ENCODE peak calls at places on chromosome 10, in eight cellular contexts. One of them, this sample, is unnamed.

GRCh38 chr10:96693431-96693830 is 26.9 kb downstream of the PIK3AP1 start:
- DNase-seq in RWPE2: no peak
- DNase-seq in transverse colon: no peak
- DNase-seq in hepatocyte: no peak
- DNase-seq in GM23248: no peak
- DNase-seq in sigmoid colon: no peak
- DNase-seq in Peyer's patch: no peak
- DNase-seq in breast epithelium: no peak
- DNase-seq in this sample: no peak

GRCh38 chr10:118594392-118595063 is 920 bp downstream of the PRLHR start:
- DNase-seq in RWPE2: no peak
- DNase-seq in breast epithelium: no peak
- DNase-seq in Peyer's patch: no peak
- DNase-seq in hepatocyte: peak; percentile 81
- DNase-seq in transverse colon: no peak
- DNase-seq in GM23248: peak; percentile 57
- DNase-seq in sigmoid colon: no peak
- DNase-seq in this sample: no peak

GRCh38 chr10:71272122-71272771 is 46.8 kb upstream of the SLC29A3 start:
- DNase-seq in Peyer's patch: no peak
- DNase-seq in RWPE2: no peak
- DNase-seq in hepatocyte: no peak
- DNase-seq in sigmoid colon: no peak
- DNase-seq in GM23248: peak; percentile 81
- DNase-seq in transverse colon: no peak
- DNase-seq in breast epithelium: no peak
- DNase-seq in this sample: no peak

GRCh38 chr10:124618674-124619073 is 125.5 kb downstream of the FAM53B start:
- DNase-seq in sigmoid colon: no peak
- DNase-seq in GM23248: no peak
- DNase-seq in breast epithelium: no peak
- DNase-seq in hepatocyte: no peak
- DNase-seq in transverse colon: no peak
- DNase-seq in Peyer's patch: no peak
- DNase-seq in RWPE2: no peak
- DNase-seq in this sample: no peak

GRCh38 chr10:117663750-117664149 is 121.2 kb downstream of the EMX2 start:
- DNase-seq in hepatocyte: peak; percentile 81
- DNase-seq in transverse colon: no peak
- DNase-seq in GM23248: peak; percentile 97
- DNase-seq in Peyer's patch: no peak
- DNase-seq in RWPE2: no peak
- DNase-seq in sigmoid colon: no peak
- DNase-seq in breast epithelium: no peak
- DNase-seq in this sample: no peak

GRCh38 chr10:122678266-122678665 is 21.4 kb downstream of the C10orf120 start:
- DNase-seq in transverse colon: no peak
- DNase-seq in GM23248: no peak
- DNase-seq in RWPE2: no peak
- DNase-seq in Peyer's patch: no peak
- DNase-seq in sigmoid colon: no peak
- DNase-seq in hepatocyte: no peak
- DNase-seq in breast epithelium: no peak
- DNase-seq in this sample: no peak

GRCh38 chr10:110679633-110680472 is 35.7 kb downstream of the RBM20 start:
- DNase-seq in hepatocyte: no peak
- DNase-seq in GM23248: no peak
- DNase-seq in Peyer's patch: no peak
- DNase-seq in transverse colon: no peak
- DNase-seq in sigmoid colon: no peak
- DNase-seq in breast epithelium: no peak
- DNase-seq in RWPE2: no peak
- DNase-seq in this sample: peak; percentile 34

GRCh38 chr10:34854147-34854601 is 39.1 kb upstream of the PARD3 start:
- DNase-seq in transverse colon: no peak
- DNase-seq in Peyer's patch: no peak
- DNase-seq in breast epithelium: no peak
- DNase-seq in hepatocyte: peak; percentile 19
- DNase-seq in sigmoid colon: peak; percentile 62
- DNase-seq in GM23248: peak; percentile 70
- DNase-seq in RWPE2: no peak
- DNase-seq in this sample: no peak

GRCh38 chr10:3774018-3774813 is 10.8 kb downstream of the KLF6 start:
- DNase-seq in GM23248: peak; percentile 67
- DNase-seq in RWPE2: no peak
- DNase-seq in hepatocyte: peak; percentile 56
- DNase-seq in sigmoid colon: no peak
- DNase-seq in Peyer's patch: peak; percentile 50
- DNase-seq in transverse colon: no peak
- DNase-seq in breast epithelium: no peak
- DNase-seq in this sample: no peak

GRCh38 chr10:126259883-126260282 is 128.4 kb downstream of the ADAM12 start:
- DNase-seq in transverse colon: no peak
- DNase-seq in GM23248: no peak
- DNase-seq in breast epithelium: no peak
- DNase-seq in sigmoid colon: no peak
- DNase-seq in RWPE2: no peak
- DNase-seq in hepatocyte: no peak
- DNase-seq in Peyer's patch: no peak
- DNase-seq in this sample: no peak

GRCh38 chr10:48274636-48275035 is at the start of gene FRMPD2:
- DNase-seq in RWPE2: no peak
- DNase-seq in hepatocyte: no peak
- DNase-seq in breast epithelium: no peak
- DNase-seq in sigmoid colon: no peak
- DNase-seq in Peyer's patch: no peak
- DNase-seq in transverse colon: no peak
- DNase-seq in GM23248: no peak
- DNase-seq in this sample: no peak

GRCh38 chr10:124657806-124658205 is 86.4 kb downstream of the FAM53B start:
- DNase-seq in hepatocyte: no peak
- DNase-seq in RWPE2: no peak
- DNase-seq in GM23248: peak; percentile 23
- DNase-seq in Peyer's patch: peak; percentile 68
- DNase-seq in breast epithelium: no peak
- DNase-seq in transverse colon: no peak
- DNase-seq in sigmoid colon: no peak
- DNase-seq in this sample: no peak

GRCh38 chr10:1731592-1731991 is 5.7 kb downstream of the ADARB2 start:
- DNase-seq in hepatocyte: no peak
- DNase-seq in transverse colon: no peak
- DNase-seq in breast epithelium: no peak
- DNase-seq in GM23248: no peak
- DNase-seq in sigmoid colon: no peak
- DNase-seq in Peyer's patch: no peak
- DNase-seq in RWPE2: no peak
- DNase-seq in this sample: no peak

GRCh38 chr10:35219292-35219691 is 92.6 kb downstream of the CREM start:
- DNase-seq in Peyer's patch: no peak
- DNase-seq in RWPE2: no peak
- DNase-seq in transverse colon: no peak
- DNase-seq in GM23248: peak; percentile 10
- DNase-seq in breast epithelium: no peak
- DNase-seq in sigmoid colon: no peak
- DNase-seq in hepatocyte: no peak
- DNase-seq in this sample: no peak

GRCh38 chr10:101816375-101816773 is 1.9 kb downstream of the OGA start:
- DNase-seq in RWPE2: no peak
- DNase-seq in hepatocyte: no peak
- DNase-seq in GM23248: peak; percentile 42
- DNase-seq in transverse colon: no peak
- DNase-seq in Peyer's patch: no peak
- DNase-seq in sigmoid colon: no peak
- DNase-seq in breast epithelium: no peak
- DNase-seq in this sample: no peak

GRCh38 chr10:7501157-7501556 is 90.3 kb upstream of the SFMBT2 start:
- DNase-seq in transverse colon: peak; percentile 20
- DNase-seq in GM23248: no peak
- DNase-seq in breast epithelium: no peak
- DNase-seq in sigmoid colon: no peak
- DNase-seq in Peyer's patch: no peak
- DNase-seq in RWPE2: no peak
- DNase-seq in hepatocyte: no peak
- DNase-seq in this sample: no peak

GRCh38 chr10:47401874-47402645 is 18.0 kb upstream of the ZNF488 start:
- DNase-seq in RWPE2: no peak
- DNase-seq in breast epithelium: no peak
- DNase-seq in GM23248: no peak
- DNase-seq in hepatocyte: no peak
- DNase-seq in Peyer's patch: no peak
- DNase-seq in transverse colon: no peak
- DNase-seq in sigmoid colon: no peak
- DNase-seq in this sample: no peak

GRCh38 chr10:132248455-132249231 is 59.1 kb downstream of the STK32C start:
- DNase-seq in Peyer's patch: peak; percentile 56
- DNase-seq in transverse colon: peak; percentile 53
- DNase-seq in hepatocyte: peak; percentile 84
- DNase-seq in RWPE2: no peak
- DNase-seq in GM23248: peak; percentile 57
- DNase-seq in sigmoid colon: no peak
- DNase-seq in breast epithelium: peak; percentile 61
- DNase-seq in this sample: no peak

DNA sequence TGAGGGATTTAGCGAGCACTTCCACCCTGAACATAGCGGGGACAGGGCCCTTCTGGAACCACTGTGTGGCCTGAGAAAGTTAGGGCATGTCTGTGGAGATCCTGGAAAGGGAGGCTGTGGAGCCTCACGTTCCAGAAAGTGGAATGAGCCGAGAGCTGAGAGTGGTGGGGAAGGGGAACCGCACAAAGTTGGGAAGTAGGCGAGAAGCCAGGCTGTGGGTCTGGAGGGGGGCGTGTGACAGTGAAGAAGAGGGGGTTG is 10.4 kb upstream of the PAX2 start:
- DNase-seq in sigmoid colon: no peak
- DNase-seq in GM23248: no peak
- DNase-seq in hepatocyte: no peak
- DNase-seq in transverse colon: no peak
- DNase-seq in breast epithelium: no peak
- DNase-seq in Peyer's patch: no peak
- DNase-seq in RWPE2: no peak
- DNase-seq in this sample: no peak
- H3K4me1 ChIP-seq in sigmoid colon: peaks cover 42% of the 10 kb centered on the region
- H3K4me1 ChIP-seq in GM23248: no peaks in the 10 kb centered on the region
- H3K4me1 ChIP-seq in hepatocyte: peaks cover 29% of the 10 kb centered on the region
- H3K4me1 ChIP-seq in transverse colon: peaks cover 33% of the 10 kb centered on the region
- H3K4me1 ChIP-seq in breast epithelium: peaks cover 7% of the 10 kb centered on the region
- H3K4me1 ChIP-seq in Peyer's patch: peaks cover 13% of the 10 kb centered on the region
- H3K4me1 ChIP-seq in RWPE2: peaks cover 5% of the 10 kb centered on the region
- H3K4me1 ChIP-seq in this sample: peaks cover 41% of the 10 kb centered on the region

GRCh38 chr10:30502266-30503058 is 68.5 kb downstream of the MAP3K8 start:
- DNase-seq in hepatocyte: no peak
- DNase-seq in sigmoid colon: no peak
- DNase-seq in RWPE2: no peak
- DNase-seq in GM23248: peak; percentile 66
- DNase-seq in Peyer's patch: peak; percentile 89
- DNase-seq in breast epithelium: no peak
- DNase-seq in transverse colon: peak; percentile 43
- DNase-seq in this sample: no peak

GRCh38 chr10:30500534-30500933 is 66.5 kb downstream of the MAP3K8 start:
- DNase-seq in sigmoid colon: no peak
- DNase-seq in hepatocyte: no peak
- DNase-seq in GM23248: no peak
- DNase-seq in RWPE2: no peak
- DNase-seq in transverse colon: no peak
- DNase-seq in breast epithelium: no peak
- DNase-seq in Peyer's patch: no peak
- DNase-seq in this sample: no peak

GRCh38 chr10:30503700-30504462 is 69.9 kb downstream of the MAP3K8 start:
- DNase-seq in sigmoid colon: no peak
- DNase-seq in transverse colon: no peak
- DNase-seq in GM23248: no peak
- DNase-seq in Peyer's patch: no peak
- DNase-seq in RWPE2: no peak
- DNase-seq in hepatocyte: no peak
- DNase-seq in breast epithelium: no peak
- DNase-seq in this sample: no peak

GRCh38 chr10:30499816-30500215 is 65.8 kb downstream of the MAP3K8 start:
- DNase-seq in RWPE2: no peak
- DNase-seq in GM23248: no peak
- DNase-seq in transverse colon: no peak
- DNase-seq in breast epithelium: no peak
- DNase-seq in sigmoid colon: no peak
- DNase-seq in hepatocyte: no peak
- DNase-seq in Peyer's patch: no peak
- DNase-seq in this sample: no peak

DNA sequence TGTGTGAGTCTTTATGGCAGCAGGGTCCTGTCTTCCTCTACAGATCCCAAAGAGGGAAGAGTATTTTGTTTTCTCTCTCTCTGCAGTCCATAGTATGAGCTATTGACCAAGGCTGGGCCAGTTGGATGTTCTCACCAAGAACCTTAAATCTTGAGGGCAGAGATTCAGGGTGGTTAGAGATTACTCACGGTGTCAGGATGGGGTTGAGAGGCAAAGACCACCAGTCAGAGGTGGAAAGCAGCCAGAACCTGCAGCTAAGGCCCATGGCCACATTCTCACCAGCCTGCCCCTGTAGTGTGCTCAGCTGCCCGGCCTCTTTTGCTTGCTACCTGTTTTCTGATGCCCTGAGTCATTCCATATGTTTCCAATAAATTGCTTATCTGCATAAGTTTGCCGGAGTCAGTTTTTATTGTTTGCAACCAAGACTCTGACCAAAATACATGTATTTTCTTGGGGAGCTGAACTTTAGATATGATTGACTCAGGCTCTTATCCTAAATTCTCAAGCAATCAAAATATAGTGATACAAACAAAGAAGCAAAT is 67.0 kb downstream of the MAP3K8 start:
- DNase-seq in breast epithelium: no peak
- DNase-seq in transverse colon: no peak
- DNase-seq in Peyer's patch: no peak
- DNase-seq in RWPE2: no peak
- DNase-seq in hepatocyte: no peak
- DNase-seq in GM23248: no peak
- DNase-seq in sigmoid colon: no peak
- DNase-seq in this sample: no peak
- H3K4me1 ChIP-seq in breast epithelium: no peaks in the 10 kb centered on the region
- H3K4me1 ChIP-seq in transverse colon: peaks cover 31% of the 10 kb centered on the region
- H3K4me1 ChIP-seq in Peyer's patch: peaks cover 31% of the 10 kb centered on the region
- H3K4me1 ChIP-seq in RWPE2: no peaks in the 10 kb centered on the region
- H3K4me1 ChIP-seq in hepatocyte: no peaks in the 10 kb centered on the region
- H3K4me1 ChIP-seq in GM23248: peaks cover 9% of the 10 kb centered on the region
- H3K4me1 ChIP-seq in sigmoid colon: peaks cover 8% of the 10 kb centered on the region
- H3K4me1 ChIP-seq in this sample: no peaks in the 10 kb centered on the region

GRCh38 chr10:32948451-32948850 is 9.6 kb downstream of the ITGB1 start:
- DNase-seq in sigmoid colon: no peak
- DNase-seq in breast epithelium: no peak
- DNase-seq in transverse colon: no peak
- DNase-seq in Peyer's patch: no peak
- DNase-seq in GM23248: no peak
- DNase-seq in RWPE2: no peak
- DNase-seq in hepatocyte: no peak
- DNase-seq in this sample: no peak
- H3K4me1 ChIP-seq in sigmoid colon: peaks cover 74% of the 10 kb centered on the region
- H3K4me1 ChIP-seq in breast epithelium: no peaks in the 10 kb centered on the region
- H3K4me1 ChIP-seq in transverse colon: peaks cover 57% of the 10 kb centered on the region
- H3K4me1 ChIP-seq in Peyer's patch: no peaks in the 10 kb centered on the region
- H3K4me1 ChIP-seq in GM23248: peaks cover 81% of the 10 kb centered on the region
- H3K4me1 ChIP-seq in RWPE2: peaks cover 89% of the 10 kb centered on the region
- H3K4me1 ChIP-seq in hepatocyte: peaks cover 25% of the 10 kb centered on the region
- H3K4me1 ChIP-seq in this sample: peaks cover 98% of the 10 kb centered on the region

GRCh38 chr10:32308027-32308603 is 38.8 kb downstream of the EPC1 start:
- DNase-seq in sigmoid colon: no peak
- DNase-seq in GM23248: no peak
- DNase-seq in RWPE2: no peak
- DNase-seq in breast epithelium: no peak
- DNase-seq in hepatocyte: no peak
- DNase-seq in transverse colon: no peak
- DNase-seq in Peyer's patch: no peak
- DNase-seq in this sample: no peak

GRCh38 chr10:32307609-32308008 is 39.3 kb downstream of the EPC1 start:
- DNase-seq in GM23248: no peak
- DNase-seq in RWPE2: no peak
- DNase-seq in hepatocyte: no peak
- DNase-seq in transverse colon: no peak
- DNase-seq in Peyer's patch: no peak
- DNase-seq in sigmoid colon: no peak
- DNase-seq in breast epithelium: no peak
- DNase-seq in this sample: no peak
- H3K4me1 ChIP-seq in GM23248: peaks cover 11% of the 10 kb centered on the region
- H3K4me1 ChIP-seq in RWPE2: no peaks in the 10 kb centered on the region
- H3K4me1 ChIP-seq in hepatocyte: peaks cover 11% of the 10 kb centered on the region
- H3K4me1 ChIP-seq in transverse colon: peaks cover 27% of the 10 kb centered on the region
- H3K4me1 ChIP-seq in Peyer's patch: no peaks in the 10 kb centered on the region
- H3K4me1 ChIP-seq in sigmoid colon: peaks cover 26% of the 10 kb centered on the region
- H3K4me1 ChIP-seq in breast epithelium: no peaks in the 10 kb centered on the region
- H3K4me1 ChIP-seq in this sample: peaks cover 68% of the 10 kb centered on the region

This sample was measured in left ventricle myocardium inferior.